ENCODE peak calls at places on chromosomes 3 and 15, in four cellular contexts. One of them, this sample, is unnamed.
A peak's percentile ranks its signal among the peaks of the same experiment; 100 is the strongest.

GRCh38 chr3:100709840-100710235 is 544 bp downstream of the TFG start:
- DNase-seq in stimulated activated CD4-positive, alpha-beta T cell treated with anti-CD3 and anti-CD28 coated beads, Interleukin-2, amount 100 ng/mL, for 48 hours: no peak
- DNase-seq in T-cell: peak; percentile 26
- DNase-seq in midbrain: peak; percentile 40
- DNase-seq in this sample: peak; percentile 52

GRCh38 chr3:169945313-169945712 is 21.3 kb upstream of the SEC62 start:
- DNase-seq in stimulated activated CD4-positive, alpha-beta T cell treated with anti-CD3 and anti-CD28 coated beads, Interleukin-2, amount 100 ng/mL, for 48 hours: peak; percentile 25
- DNase-seq in T-cell: no peak
- DNase-seq in midbrain: no peak
- DNase-seq in this sample: no peak

GRCh38 chr3:166760114-166760513 is 620.0 kb downstream of the ZBBX start:
- DNase-seq in T-cell: no peak
- DNase-seq in midbrain: no peak
- DNase-seq in stimulated activated CD4-positive, alpha-beta T cell treated with anti-CD3 and anti-CD28 coated beads, Interleukin-2, amount 100 ng/mL, for 48 hours: no peak
- DNase-seq in this sample: no peak

GRCh38 chr3:4528802-4529201 is 35.7 kb downstream of the ITPR1 start:
- DNase-seq in T-cell: no peak
- DNase-seq in stimulated activated CD4-positive, alpha-beta T cell treated with anti-CD3 and anti-CD28 coated beads, Interleukin-2, amount 100 ng/mL, for 48 hours: no peak
- DNase-seq in midbrain: no peak
- DNase-seq in this sample: no peak

GRCh38 chr3:173733029-173733652 is 335.6 kb downstream of the NLGN1 start:
- DNase-seq in midbrain: peak; percentile 58
- DNase-seq in T-cell: no peak
- DNase-seq in stimulated activated CD4-positive, alpha-beta T cell treated with anti-CD3 and anti-CD28 coated beads, Interleukin-2, amount 100 ng/mL, for 48 hours: no peak
- DNase-seq in this sample: no peak

GRCh38 chr3:48338635-48339034 is 5.2 kb upstream of the SPINK8 start:
- DNase-seq in midbrain: no peak
- DNase-seq in T-cell: no peak
- DNase-seq in stimulated activated CD4-positive, alpha-beta T cell treated with anti-CD3 and anti-CD28 coated beads, Interleukin-2, amount 100 ng/mL, for 48 hours: no peak
- DNase-seq in this sample: no peak

GRCh38 chr15:71114887-71115566 is at the start of gene THSD4:
- DNase-seq in midbrain: no peak
- DNase-seq in stimulated activated CD4-positive, alpha-beta T cell treated with anti-CD3 and anti-CD28 coated beads, Interleukin-2, amount 100 ng/mL, for 48 hours: peak; percentile 67
- DNase-seq in T-cell: peak; percentile 16
- DNase-seq in this sample: peak; percentile 80

GRCh38 chr15:35784745-35785144 is 238.8 kb upstream of the DPH6 start:
- DNase-seq in stimulated activated CD4-positive, alpha-beta T cell treated with anti-CD3 and anti-CD28 coated beads, Interleukin-2, amount 100 ng/mL, for 48 hours: no peak
- DNase-seq in T-cell: no peak
- DNase-seq in midbrain: no peak
- DNase-seq in this sample: no peak

GRCh38 chr3:150237490-150237889 is 170.6 kb upstream of the TSC22D2 start:
- DNase-seq in stimulated activated CD4-positive, alpha-beta T cell treated with anti-CD3 and anti-CD28 coated beads, Interleukin-2, amount 100 ng/mL, for 48 hours: no peak
- DNase-seq in T-cell: no peak
- DNase-seq in midbrain: no peak
- DNase-seq in this sample: no peak

GRCh38 chr15:34370129-34370528 is 3.1 kb upstream of the LPCAT4 start:
- DNase-seq in midbrain: no peak
- DNase-seq in T-cell: no peak
- DNase-seq in stimulated activated CD4-positive, alpha-beta T cell treated with anti-CD3 and anti-CD28 coated beads, Interleukin-2, amount 100 ng/mL, for 48 hours: no peak
- DNase-seq in this sample: no peak

GRCh38 chr3:149658444-149659172 is 783 bp upstream of the WWTR1 start:
- DNase-seq in stimulated activated CD4-positive, alpha-beta T cell treated with anti-CD3 and anti-CD28 coated beads, Interleukin-2, amount 100 ng/mL, for 48 hours: peak; percentile 12
- DNase-seq in T-cell: peak; percentile 15
- DNase-seq in midbrain: peak; percentile 82
- DNase-seq in this sample: no peak

GRCh38 chr3:99875573-99875924 is 57.9 kb downstream of the CMSS1 start:
- DNase-seq in stimulated activated CD4-positive, alpha-beta T cell treated with anti-CD3 and anti-CD28 coated beads, Interleukin-2, amount 100 ng/mL, for 48 hours: no peak
- DNase-seq in midbrain: no peak
- DNase-seq in T-cell: no peak
- DNase-seq in this sample: no peak

GRCh38 chr3:159486580-159486979 is 502.1 kb upstream of the IL12A start:
- DNase-seq in stimulated activated CD4-positive, alpha-beta T cell treated with anti-CD3 and anti-CD28 coated beads, Interleukin-2, amount 100 ng/mL, for 48 hours: no peak
- DNase-seq in T-cell: no peak
- DNase-seq in midbrain: no peak
- DNase-seq in this sample: no peak

GRCh38 chr3:134036291-134036690 is 6.6 kb upstream of the SLCO2A1 start:
- DNase-seq in midbrain: no peak
- DNase-seq in T-cell: no peak
- DNase-seq in stimulated activated CD4-positive, alpha-beta T cell treated with anti-CD3 and anti-CD28 coated beads, Interleukin-2, amount 100 ng/mL, for 48 hours: no peak
- DNase-seq in this sample: no peak

GRCh38 chr15:36365963-36366362 is 213.5 kb upstream of the CDIN1 start:
- DNase-seq in stimulated activated CD4-positive, alpha-beta T cell treated with anti-CD3 and anti-CD28 coated beads, Interleukin-2, amount 100 ng/mL, for 48 hours: no peak
- DNase-seq in midbrain: no peak
- DNase-seq in T-cell: no peak
- DNase-seq in this sample: no peak

GRCh38 chr3:46471371-46471914 is 6.7 kb upstream of the LTF start:
- DNase-seq in midbrain: no peak
- DNase-seq in T-cell: no peak
- DNase-seq in stimulated activated CD4-positive, alpha-beta T cell treated with anti-CD3 and anti-CD28 coated beads, Interleukin-2, amount 100 ng/mL, for 48 hours: no peak
- DNase-seq in this sample: no peak